ENCODE peak calls at places on chromosomes 5 and 9, in six cellular contexts. One of them, this sample, is unnamed.

GRCh38 chr9:706606-707451 is 134.7 kb upstream of the DMRT1 start:
- DNase-seq in lower lobe of right lung: peak; percentile 80
- DNase-seq in ovary: peak; percentile 78
- DNase-seq in left ventricle myocardium inferior: peak; percentile 62
- DNase-seq in germinal center: peak; percentile 39
- DNase-seq in myocyte: peak; percentile 69
- DNase-seq in this sample: peak; percentile 73

GRCh38 chr5:148922606-148923005 is 96.2 kb downstream of the ADRB2 start:
- DNase-seq in myocyte: no peak
- DNase-seq in lower lobe of right lung: no peak
- DNase-seq in ovary: no peak
- DNase-seq in left ventricle myocardium inferior: no peak
- DNase-seq in germinal center: no peak
- DNase-seq in this sample: no peak

GRCh38 chr5:168020522-168021294 is 270.7 kb upstream of the WWC1 start:
- DNase-seq in germinal center: no peak
- DNase-seq in myocyte: no peak
- DNase-seq in left ventricle myocardium inferior: no peak
- DNase-seq in lower lobe of right lung: no peak
- DNase-seq in ovary: no peak
- DNase-seq in this sample: no peak

GRCh38 chr5:83488271-83488670 is 16.7 kb downstream of the VCAN start:
- DNase-seq in lower lobe of right lung: no peak
- DNase-seq in ovary: no peak
- DNase-seq in germinal center: no peak
- DNase-seq in left ventricle myocardium inferior: no peak
- DNase-seq in myocyte: no peak
- DNase-seq in this sample: peak; percentile 39

GRCh38 chr5:61342066-61342465 is 10.0 kb downstream of the ZSWIM6 start:
- DNase-seq in ovary: no peak
- DNase-seq in lower lobe of right lung: no peak
- DNase-seq in germinal center: no peak
- DNase-seq in myocyte: peak; percentile 58
- DNase-seq in left ventricle myocardium inferior: no peak
- DNase-seq in this sample: peak; percentile 85

GRCh38 chr9:114516913-114517312 is 11.6 kb upstream of the WHRN start:
- DNase-seq in lower lobe of right lung: no peak
- DNase-seq in germinal center: no peak
- DNase-seq in ovary: no peak
- DNase-seq in left ventricle myocardium inferior: no peak
- DNase-seq in myocyte: peak; percentile 20
- DNase-seq in this sample: peak; percentile 57

GRCh38 chr9:17978773-17979172 is 399.9 kb downstream of the SH3GL2 start:
- DNase-seq in left ventricle myocardium inferior: no peak
- DNase-seq in myocyte: no peak
- DNase-seq in germinal center: no peak
- DNase-seq in ovary: no peak
- DNase-seq in lower lobe of right lung: no peak
- DNase-seq in this sample: no peak

GRCh38 chr9:126377521-126377920 is 50.9 kb downstream of the MVB12B start:
- DNase-seq in lower lobe of right lung: no peak
- DNase-seq in myocyte: no peak
- DNase-seq in left ventricle myocardium inferior: no peak
- DNase-seq in germinal center: no peak
- DNase-seq in ovary: no peak
- DNase-seq in this sample: no peak

GRCh38 chr5:77140350-77140749 is 53.3 kb upstream of the ZBED3 start:
- DNase-seq in left ventricle myocardium inferior: no peak
- DNase-seq in myocyte: no peak
- DNase-seq in germinal center: no peak
- DNase-seq in lower lobe of right lung: no peak
- DNase-seq in ovary: no peak
- DNase-seq in this sample: no peak

GRCh38 chr9:118446962-118447490 is 742.8 kb downstream of the TLR4 start:
- DNase-seq in lower lobe of right lung: no peak
- DNase-seq in germinal center: no peak
- DNase-seq in ovary: no peak
- DNase-seq in myocyte: no peak
- DNase-seq in left ventricle myocardium inferior: no peak
- DNase-seq in this sample: peak; percentile 18

GRCh38 chr9:108235599-108235998 is 620.2 kb downstream of the ACTL7B start:
- DNase-seq in lower lobe of right lung: no peak
- DNase-seq in germinal center: no peak
- DNase-seq in myocyte: no peak
- DNase-seq in left ventricle myocardium inferior: no peak
- DNase-seq in ovary: no peak
- DNase-seq in this sample: no peak

GRCh38 chr9:108476574-108476973 is 379.2 kb downstream of the ACTL7B start:
- DNase-seq in germinal center: no peak
- DNase-seq in ovary: no peak
- DNase-seq in lower lobe of right lung: no peak
- DNase-seq in myocyte: peak; percentile 50
- DNase-seq in left ventricle myocardium inferior: no peak
- DNase-seq in this sample: peak; percentile 65

GRCh38 chr9:120434532-120434931 is 145.4 kb downstream of the CDK5RAP2 start:
- DNase-seq in ovary: peak; percentile 66
- DNase-seq in myocyte: peak; percentile 74
- DNase-seq in lower lobe of right lung: no peak
- DNase-seq in left ventricle myocardium inferior: peak; percentile 38
- DNase-seq in germinal center: no peak
- DNase-seq in this sample: peak; percentile 78

GRCh38 chr5:52894451-52894850 is 94.7 kb upstream of the ITGA2 start:
- DNase-seq in ovary: no peak
- DNase-seq in left ventricle myocardium inferior: no peak
- DNase-seq in lower lobe of right lung: no peak
- DNase-seq in myocyte: no peak
- DNase-seq in germinal center: no peak
- DNase-seq in this sample: no peak

GRCh38 chr5:59487838-59488729 is 405.4 kb downstream of the PDE4D start:
- DNase-seq in myocyte: no peak
- DNase-seq in ovary: no peak
- DNase-seq in lower lobe of right lung: no peak
- DNase-seq in left ventricle myocardium inferior: no peak
- DNase-seq in germinal center: no peak
- DNase-seq in this sample: no peak

GRCh38 chr5:32805966-32806626 is 95.0 kb downstream of the NPR3 start:
- DNase-seq in left ventricle myocardium inferior: no peak
- DNase-seq in germinal center: no peak
- DNase-seq in myocyte: peak; percentile 70
- DNase-seq in ovary: no peak
- DNase-seq in lower lobe of right lung: no peak
- DNase-seq in this sample: peak; percentile 92